ENCODE peak calls at places on chromosome 1, in nine cellular contexts. C is K562, L is suprapubic skin, O is GM23338, U is stomach, P is sigmoid colon, S is breast epithelium, Y is spleen, X is prostate gland. F is an unnamed sample. For H3K27me3, the result is how much of the 10 kb centered on the place peaks cover.

GRCh38 chr1:204977327-204977726 is 65.7 kb upstream of the CNTN2 start:
- DNase-seq in P (no peak), C (no peak), X (no peak), S (no peak), L (no peak), U (no peak), Y (no peak), O (no peak), F (no peak)

GRCh38 chr1:182588460-182589396 is at the start of gene RNASEL:
- DNase-seq in O (peak), X (peak), P (peak), U (peak), S (peak), C (peak), Y (peak), L (peak), F (peak)

GRCh38 chr1:151611288-151611790 is 511 bp upstream of the SNX27 start:
- DNase-seq in S (no peak), L (no peak), Y (no peak), C (no peak), P (peak), O (no peak), U (peak), X (peak), F (peak)

GRCh38 chr1:97507863-97508262 is 413.0 kb downstream of the DPYD start:
- DNase-seq in C (no peak), P (no peak), O (no peak), X (no peak), L (no peak), Y (no peak), U (no peak), S (no peak), F (no peak)

GRCh38 chr1:99745684-99746083 is 20.8 kb downstream of the FRRS1 start:
- DNase-seq in L (no peak), C (no peak), P (no peak), S (no peak), Y (no peak), X (no peak), U (no peak), O (no peak), F (no peak)

GRCh38 chr1:90850181-90850924 is 133.3 kb upstream of the BARHL2 start:
- DNase-seq in S (no peak), X (no peak), O (peak), Y (no peak), U (no peak), P (no peak), L (no peak), C (peak), F (peak)

GRCh38 chr1:167862432-167863076 is 51.4 kb downstream of the ADCY10 start:
- DNase-seq in U (no peak), S (no peak), P (no peak), L (no peak), Y (no peak), X (no peak), C (no peak), O (no peak), F (no peak)

GRCh38 chr1:228109962-228110488 is 926 bp upstream of the MRPL55 start:
- DNase-seq in P (no peak), Y (no peak), C (peak), O (peak), L (no peak), S (no peak), X (no peak), U (no peak), F (no peak)

GRCh38 chr1:64403331-64403730 is 66.6 kb upstream of the CACHD1 start:
- DNase-seq in U (no peak), X (no peak), P (no peak), Y (no peak), C (no peak), L (no peak), S (no peak), O (no peak), F (no peak)

GRCh38 chr1:12537294-12537693 is 80.7 kb downstream of the DHRS3 start:
- DNase-seq in U (no peak), S (no peak), X (no peak), C (no peak), O (no peak), L (no peak), Y (no peak), P (no peak), F (no peak)

GRCh38 chr1:84702143-84702542 is 11.9 kb upstream of the SSX2IP start:
- DNase-seq in X (no peak), O (no peak), Y (no peak), L (no peak), P (no peak), U (no peak), C (no peak), S (no peak), F (no peak)

DNA sequence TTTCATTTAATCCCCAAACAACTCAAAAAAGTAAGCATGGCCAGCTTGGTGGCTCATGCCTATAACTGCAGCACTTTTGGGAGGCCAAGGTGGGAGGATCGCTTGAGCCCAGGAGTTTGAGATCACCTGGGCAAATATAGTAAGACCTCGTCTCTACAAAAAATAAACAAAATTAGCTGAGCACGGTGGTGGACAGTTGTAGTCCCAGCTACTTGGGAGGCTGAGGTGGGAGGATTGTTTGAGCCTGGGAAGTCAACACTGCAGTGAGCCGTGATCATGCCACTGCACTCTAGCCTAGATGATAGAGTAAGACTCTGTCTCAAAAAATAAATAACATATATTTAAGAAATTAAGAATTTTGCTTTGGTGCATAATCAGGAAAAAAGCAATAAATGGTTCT is 6.1 kb upstream of the AKR1A1 start:
- DNase-seq in Y (no peak), L (no peak), X (no peak), O (no peak), S (no peak), U (no peak), C (no peak), P (no peak), F (no peak)
- H3K4me3 ChIP-seq in Y (no peak), L (no peak), X (no peak), O (no peak), S (no peak), U (no peak), C (no peak), P (no peak), F (no peak)

GRCh38 chr1:229585338-229585737 is 26.8 kb upstream of the ABCB10 start:
- DNase-seq in Y (no peak), P (no peak), O (peak), C (no peak), X (no peak), U (no peak), S (no peak), L (no peak), F (no peak)

GRCh38 chr1:229579101-229579651 is 20.7 kb upstream of the ABCB10 start:
- DNase-seq in S (no peak), C (no peak), X (peak), L (no peak), U (no peak), O (no peak), P (peak), Y (no peak), F (no peak)

GRCh38 chr1:229581485-229581884 is 23.0 kb upstream of the ABCB10 start:
- DNase-seq in L (no peak), U (no peak), S (no peak), P (no peak), X (no peak), O (no peak), C (no peak), Y (no peak), F (no peak)

GRCh38 chr1:229582715-229583114 is 24.2 kb upstream of the ABCB10 start:
- DNase-seq in S (no peak), P (no peak), O (no peak), C (no peak), Y (no peak), U (no peak), X (no peak), L (no peak), F (no peak)

GRCh38 chr1:229582011-229582694 is 23.6 kb upstream of the ABCB10 start:
- DNase-seq in L (no peak), C (no peak), S (no peak), X (no peak), Y (peak), U (peak), O (no peak), P (peak), F (peak)
- TF ChIP-seq POLR2AphosphoS5 in L (no peak), C (no peak), S (no peak), X (peak), Y (no peak), U (no peak), O (no peak), P (no peak), F (no peak)

GRCh38 chr1:60833173-60833572 is 249.2 kb upstream of the NFIA start:
- DNase-seq in S (no peak), P (no peak), L (no peak), X (no peak), Y (no peak), C (no peak), U (no peak), O (peak), F (peak)

GRCh38 chr1:60832372-60832771 is 250.0 kb upstream of the NFIA start:
- DNase-seq in O (no peak), L (no peak), U (no peak), P (no peak), C (no peak), X (no peak), Y (no peak), S (no peak), F (no peak)

GRCh38 chr1:60831780-60832179 is 250.6 kb upstream of the NFIA start:
- DNase-seq in O (no peak), Y (no peak), P (no peak), L (no peak), S (no peak), U (no peak), X (no peak), C (no peak), F (no peak)

GRCh38 chr1:60835649-60836048 is 246.7 kb upstream of the NFIA start:
- DNase-seq in C (no peak), P (no peak), O (no peak), X (no peak), U (no peak), L (no peak), Y (no peak), S (no peak), F (no peak)
- H3K27me3 ChIP-seq in C (under half), P (under half), O (under half), X (under half), U (under half), L (under half), Y (under half), S (under half), F (under half)

GRCh38 chr1:25880518-25880917 is 5.0 kb upstream of the PAQR7 start:
- DNase-seq in O (no peak), S (no peak), X (no peak), C (no peak), L (no peak), Y (peak), P (no peak), U (no peak), F (no peak)

GRCh38 chr1:25881266-25881665 is 5.8 kb upstream of the PAQR7 start:
- DNase-seq in P (peak), C (no peak), L (no peak), U (no peak), X (no peak), O (no peak), Y (peak), S (no peak), F (no peak)

GRCh38 chr1:25878690-25879089 is 3.2 kb upstream of the PAQR7 start:
- DNase-seq in Y (no peak), O (no peak), L (no peak), U (no peak), X (peak), C (no peak), S (no peak), P (no peak), F (no peak)

GRCh38 chr1:25877155-25877554 is 1.6 kb upstream of the PAQR7 start:
- DNase-seq in O (no peak), U (no peak), S (no peak), X (no peak), C (no peak), P (no peak), L (no peak), Y (no peak), F (no peak)

DNA sequence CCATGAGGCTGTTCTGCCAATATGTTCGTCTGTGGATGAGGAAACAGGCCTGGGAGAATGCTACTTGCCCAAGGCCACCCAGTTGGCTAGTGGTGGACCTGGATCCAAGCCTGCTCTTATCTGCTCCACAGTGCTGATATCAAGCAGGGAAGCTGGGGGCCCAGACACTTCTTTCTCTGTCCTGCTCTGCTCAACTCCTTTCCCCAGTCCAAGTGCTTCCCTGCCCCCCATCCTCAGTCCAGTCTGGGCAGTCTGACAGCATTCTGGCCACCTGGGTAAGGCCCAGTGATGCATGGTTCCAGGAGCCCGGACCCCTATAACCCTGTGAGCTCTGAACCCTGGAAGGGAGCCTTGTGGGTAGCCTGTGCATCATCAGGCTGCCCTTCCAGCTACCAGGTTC is 4.2 kb upstream of the PAQR7 start:
- DNase-seq in P (peak), L (no peak), S (no peak), O (no peak), U (peak), Y (peak), X (no peak), C (no peak), F (no peak)
- H3K4me3 ChIP-seq in P (no peak), L (no peak), S (no peak), O (no peak), U (no peak), Y (no peak), X (no peak), C (no peak), F (no peak)

DNA sequence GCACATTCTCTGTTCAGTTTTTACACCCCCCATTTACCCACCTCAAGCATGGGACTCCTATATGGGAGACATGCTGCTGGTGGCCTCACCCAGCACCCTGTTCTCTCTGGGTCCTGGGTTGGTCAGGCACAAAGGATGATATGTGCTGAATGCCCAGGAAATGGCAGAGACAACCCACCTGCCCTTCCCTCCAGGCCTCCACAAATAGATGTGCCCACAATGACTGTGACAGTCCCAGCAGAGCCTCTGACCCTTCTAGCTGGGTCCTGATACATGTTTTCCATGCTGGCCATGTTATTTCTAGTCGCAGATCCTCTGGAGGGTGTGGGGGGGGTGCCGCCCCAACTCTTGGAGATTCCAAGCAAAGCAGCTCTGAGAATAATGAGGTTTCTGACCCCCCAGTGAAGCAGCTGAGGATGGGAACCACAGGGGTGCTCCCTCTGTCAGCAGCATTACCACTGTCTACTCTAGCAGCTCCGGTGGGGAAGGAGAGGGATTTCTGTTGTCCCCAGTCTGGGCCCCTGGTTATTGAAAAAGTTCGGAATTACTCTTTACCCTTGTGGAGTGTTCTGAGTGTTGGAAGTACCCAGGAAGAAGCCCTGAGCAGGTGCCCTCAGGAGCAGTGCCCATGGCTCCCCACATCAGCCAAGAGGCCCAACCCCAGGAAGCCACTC is 1.2 kb upstream of the CCDC28B start:
- DNase-seq in U (no peak), S (no peak), L (no peak), Y (no peak), C (no peak), P (no peak), X (no peak), O (no peak), F (no peak)
- TF ChIP-seq POLR2AphosphoS5 in U (no peak), S (no peak), L (no peak), Y (no peak), C (no peak), P (no peak), X (no peak), O (no peak), F (no peak)

GRCh38 chr1:119606394-119606793 is 41.7 kb downstream of the ZNF697 start:
- DNase-seq in U (no peak), P (no peak), X (no peak), S (no peak), Y (no peak), O (no peak), C (no peak), L (no peak), F (no peak)

GRCh38 chr1:119602169-119602568 is 45.9 kb downstream of the ZNF697 start:
- DNase-seq in O (no peak), P (no peak), X (no peak), L (no peak), S (no peak), U (no peak), C (no peak), Y (no peak), F (no peak)

GRCh38 chr1:119603695-119604094 is 44.4 kb downstream of the ZNF697 start:
- DNase-seq in U (no peak), P (no peak), C (no peak), L (no peak), Y (no peak), S (no peak), X (no peak), O (no peak), F (no peak)

DNA sequence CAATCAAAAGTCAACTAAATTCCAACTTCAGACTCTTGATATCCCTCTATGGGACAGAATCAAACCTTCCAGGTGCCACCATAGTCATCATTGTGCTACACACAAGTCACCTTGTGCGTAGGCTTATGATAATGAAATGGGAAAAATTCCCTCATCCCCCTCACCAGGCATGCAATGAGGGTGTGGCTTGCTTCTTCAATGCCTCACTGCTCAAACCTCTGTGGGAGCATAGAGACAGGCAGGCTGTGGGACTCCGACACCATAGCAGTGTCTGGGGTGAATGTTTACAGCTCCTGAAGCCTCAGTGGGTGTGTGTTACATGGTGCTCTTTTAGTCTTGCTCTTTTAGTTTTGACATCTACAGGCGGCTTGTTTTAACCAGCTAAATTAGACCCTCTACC is 42.4 kb downstream of the ZNF697 start:
- DNase-seq in O (no peak), P (no peak), Y (no peak), L (no peak), S (no peak), X (no peak), U (no peak), C (no peak), F (no peak)
- H3K27me3 ChIP-seq in O (under half), P (under half), Y (under half), L (under half), S (under half), X (under half), U (under half), C (under half), F (under half)

GRCh38 chr1:241225741-241226140 is 131.3 kb downstream of the RGS7 start:
- DNase-seq in L (no peak), Y (no peak), S (no peak), P (no peak), U (no peak), C (no peak), O (no peak), X (no peak), F (no peak)
- H3K4me3 ChIP-seq in L (no peak), Y (no peak), S (no peak), P (no peak), U (no peak), C (no peak), O (no peak), X (no peak), F (no peak)

DNA sequence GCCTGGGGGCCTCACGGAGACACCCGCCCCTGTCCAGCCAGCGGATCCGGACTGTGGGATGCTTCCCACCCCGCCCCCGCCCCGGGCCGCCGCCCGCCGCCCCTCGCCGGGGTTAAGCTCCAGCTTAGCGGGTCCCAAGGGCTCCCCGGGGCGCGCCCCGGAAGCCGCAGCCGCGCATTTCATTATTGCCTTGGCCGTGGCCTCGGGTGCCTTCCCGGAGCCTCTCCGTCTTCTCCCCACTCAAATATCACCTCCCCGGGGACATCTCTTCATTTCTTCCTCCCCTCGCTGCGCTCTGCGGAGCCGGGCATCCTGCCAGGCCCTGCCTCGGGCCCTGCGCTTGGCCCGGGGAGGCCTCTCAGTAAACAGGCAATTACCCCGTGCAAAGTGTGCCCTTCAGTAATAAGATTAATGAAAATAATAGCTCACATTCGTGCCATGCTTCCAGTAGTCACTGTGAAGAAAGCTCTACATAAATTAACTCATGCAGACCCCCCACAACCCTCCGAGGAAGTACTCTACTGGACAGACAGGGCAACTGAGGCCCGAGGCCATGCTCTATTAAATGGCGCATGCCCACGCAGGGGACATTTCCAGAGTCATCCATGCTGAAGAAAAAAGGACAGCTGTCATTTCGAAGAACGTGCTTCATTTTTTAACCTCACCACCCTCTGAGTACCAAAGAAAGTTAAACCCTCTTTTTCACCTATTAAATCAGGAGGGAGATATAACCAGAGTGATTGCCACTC is 49.9 kb upstream of the LAPTM5 start:
- DNase-seq in L (no peak), X (no peak), C (no peak), O (no peak), P (no peak), S (no peak), U (no peak), Y (no peak), F (no peak)
- TF ChIP-seq POLR2AphosphoS5 in L (no peak), X (no peak), C (no peak), O (no peak), P (no peak), S (no peak), U (no peak), Y (peak), F (no peak)